ENCODE peak calls at places on chromosomes 1 and 21, in ten cellular contexts. D, F, V, J, I, Q, O, E, P and H are unnamed samples.

GRCh38 chr1:88141499-88142074 is 542.5 kb upstream of the PKN2 start:
- DNase-seq in O (no peak), D (no peak), I (no peak), V (no peak), F (no peak), Q (no peak), J (no peak), E (no peak), P (no peak), H (no peak)

GRCh38 chr1:67560580-67561285 is 124.3 kb upstream of the GADD45A start:
- DNase-seq in P (no peak), O (no peak), E (no peak), Q (no peak), I (no peak), V (no peak), J (no peak), D (no peak), F (no peak), H (no peak)

GRCh38 chr21:42097274-42097673 is 26.2 kb downstream of the UMODL1 start:
- DNase-seq in V (no peak), D (no peak), Q (no peak), E (no peak), I (no peak), J (no peak), P (no peak), F (no peak), O (no peak), H (no peak)

GRCh38 chr1:226868726-226869125 is 1.7 kb upstream of the PSEN2 start:
- DNase-seq in V (no peak), O (no peak), D (no peak), J (no peak), Q (no peak), P (no peak), F (no peak), E (no peak), I (no peak), H (no peak)

GRCh38 chr1:3610165-3610822 is 1.0 kb downstream of the MEGF6 start:
- DNase-seq in Q (no peak), I (peak; percentile 51), E (no peak), V (no peak), J (peak; percentile 44), O (no peak), P (no peak), D (no peak), F (no peak), H (no peak)

GRCh38 chr1:60622486-60622885 is 459.9 kb upstream of the NFIA start:
- DNase-seq in I (no peak), V (peak; percentile 8), P (no peak), E (no peak), J (no peak), F (no peak), O (no peak), D (no peak), Q (no peak), H (no peak)

GRCh38 chr1:21909286-21909759 is 27.8 kb downstream of the HSPG2 start:
- DNase-seq in P (peak; percentile 57), V (no peak), E (no peak), Q (no peak), D (no peak), J (no peak), I (no peak), F (no peak), O (no peak), H (no peak)

GRCh38 chr1:153728305-153729066 is 636 bp downstream of the INTS3 start:
- DNase-seq in F (peak; percentile 38), O (no peak), I (peak; percentile 79), V (peak; percentile 36), E (peak; percentile 55), Q (no peak), P (no peak), J (peak; percentile 76), D (peak; percentile 53), H (peak; percentile 7)

GRCh38 chr1:234976880-234977680 is 151.6 kb downstream of the TOMM20 start:
- DNase-seq in V (no peak), Q (no peak), J (no peak), D (no peak), F (no peak), O (no peak), E (no peak), P (no peak), I (no peak), H (no peak)

GRCh38 chr1:196678510-196678884 is 26.7 kb downstream of the CFH start:
- DNase-seq in I (no peak), Q (no peak), D (no peak), V (no peak), J (no peak), F (no peak), E (no peak), O (no peak), P (peak; percentile 59), H (no peak)

GRCh38 chr1:61299468-61299867 is 217.1 kb downstream of the NFIA start:
- DNase-seq in F (no peak), O (no peak), V (no peak), J (no peak), P (no peak), Q (no peak), I (no peak), D (no peak), E (no peak), H (no peak)

GRCh38 chr1:166026561-166026960 is 140.2 kb downstream of the FAM78B start:
- DNase-seq in F (no peak), E (no peak), O (no peak), D (no peak), V (no peak), J (no peak), P (no peak), I (no peak), Q (no peak), H (no peak)

GRCh38 chr1:160342520-160342919 is 530 bp downstream of the COPA start:
- DNase-seq in Q (no peak), E (no peak), F (no peak), D (peak; percentile 48), J (no peak), P (no peak), O (no peak), I (peak; percentile 8), V (no peak), H (no peak)

GRCh38 chr1:115158181-115158580 is 68.9 kb upstream of the TSPAN2 start:
- DNase-seq in F (peak; percentile 23), V (no peak), O (no peak), D (no peak), I (no peak), P (no peak), J (peak; percentile 50), E (no peak), Q (no peak), H (no peak)

DNA sequence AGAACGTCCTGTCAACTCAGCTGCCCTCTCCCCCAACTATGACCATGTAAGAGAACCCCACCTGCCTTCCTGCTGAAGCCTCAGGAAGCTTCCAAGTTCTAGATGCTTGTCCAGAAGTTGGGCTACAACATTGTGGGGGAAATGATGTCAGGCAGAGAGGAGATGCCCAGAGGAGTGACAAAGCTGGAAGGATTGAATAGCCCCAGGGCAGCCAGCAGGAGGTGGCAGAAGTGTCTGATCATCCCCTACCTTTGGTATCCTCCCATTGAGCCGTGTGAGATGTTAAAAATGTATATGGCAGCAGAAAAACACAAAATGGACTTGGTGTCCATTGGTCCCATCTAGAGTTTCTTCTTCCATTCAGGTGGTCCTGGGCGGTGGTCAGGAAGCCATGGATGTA is 6.6 kb downstream of the EIF3I start:
- DNase-seq in E (no peak), I (no peak), V (no peak), O (no peak), Q (peak; percentile 70), D (no peak), F (no peak), P (no peak), J (no peak), H (no peak)
- H3K27ac ChIP-seq in E (no peak overlapping the region), I (no peak overlapping the region), V (no peak overlapping the region), O (no peak overlapping the region), Q (no peak overlapping the region), D (no peak overlapping the region), F (no peak overlapping the region), P (no peak overlapping the region), J (no peak overlapping the region), H (no peak overlapping the region)

GRCh38 chr1:43304287-43304615 is 3.5 kb downstream of the TIE1 start:
- DNase-seq in Q (no peak), D (no peak), E (no peak), J (no peak), O (no peak), I (no peak), F (no peak), V (no peak), P (no peak), H (no peak)
- H3K4me3 ChIP-seq in Q (no peak overlapping the region), D (no peak overlapping the region), E (no peak overlapping the region), J (no peak overlapping the region), O (no peak overlapping the region), I (no peak overlapping the region), F (no peak overlapping the region), V (peak overlapping the region; percentile 62), P (no peak overlapping the region), H (no peak overlapping the region)

GRCh38 chr1:225772848-225773247 is 4.8 kb upstream of the SRP9 start:
- DNase-seq in J (no peak), O (no peak), V (no peak), E (no peak), Q (no peak), D (no peak), I (no peak), P (no peak), F (no peak), H (no peak)

GRCh38 chr1:225770586-225771248 is 6.9 kb upstream of the SRP9 start:
- DNase-seq in P (no peak), D (no peak), F (no peak), E (peak; percentile 45), J (no peak), Q (no peak), O (no peak), V (no peak), I (peak; percentile 68), H (no peak)

GRCh38 chr1:225774276-225775147 is 3.1 kb upstream of the SRP9 start:
- DNase-seq in I (no peak), J (no peak), F (no peak), O (no peak), P (no peak), E (no peak), V (no peak), D (no peak), Q (no peak), H (no peak)

GRCh38 chr1:225771661-225772322 is 5.8 kb upstream of the SRP9 start:
- DNase-seq in I (no peak), E (no peak), P (no peak), D (no peak), Q (no peak), V (no peak), J (no peak), F (no peak), O (no peak), H (no peak)

GRCh38 chr1:225772323-225772768 is 5.3 kb upstream of the SRP9 start:
- DNase-seq in F (peak; percentile 87), J (peak; percentile 90), V (peak; percentile 88), Q (peak; percentile 85), O (no peak), I (peak; percentile 92), P (peak; percentile 81), D (peak; percentile 75), E (peak; percentile 91), H (no peak)
- H3K27ac ChIP-seq in F (peak overlapping the region; percentile 50), J (peak overlapping the region; percentile 17), V (peak overlapping the region; percentile 8), Q (peak overlapping the region; percentile 13), O (no peak overlapping the region), I (no peak overlapping the region), P (no peak overlapping the region), D (no peak overlapping the region), E (no peak overlapping the region), H (no peak overlapping the region)

DNA sequence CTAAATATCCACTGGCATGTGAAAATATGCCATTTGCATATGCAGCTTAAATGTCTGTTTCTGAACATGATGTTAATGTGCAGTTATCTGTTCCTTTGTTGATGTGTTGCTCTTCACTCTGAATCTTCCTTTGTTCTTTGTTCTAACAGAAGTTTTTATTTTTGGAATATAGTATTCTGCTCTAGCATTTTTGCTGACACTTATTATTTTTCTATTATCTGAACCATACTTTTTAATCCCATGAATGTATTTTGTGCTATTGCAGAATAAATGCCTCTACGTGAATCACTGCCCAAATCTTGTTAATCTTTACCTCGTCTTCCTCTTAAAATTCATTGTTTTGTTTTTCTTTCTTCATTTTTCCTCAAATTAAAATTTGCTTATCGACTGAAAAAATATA is 259.5 kb upstream of the BRINP3 start:
- DNase-seq in F (no peak), E (no peak), O (no peak), D (no peak), J (no peak), V (no peak), Q (no peak), P (no peak), I (no peak), H (no peak)
- H3K4me3 ChIP-seq in F (no peak overlapping the region), E (no peak overlapping the region), O (no peak overlapping the region), D (no peak overlapping the region), J (no peak overlapping the region), V (no peak overlapping the region), Q (no peak overlapping the region), P (no peak overlapping the region), I (no peak overlapping the region), H (no peak overlapping the region)